ENCODE peak calls at places on chromosomes 16 and 17, in nine cellular contexts. G is fibroblast of pulmonary artery; A is activated naive CD4-positive, alpha-beta T cell; D is esophagus squamous epithelium; H is amygdala; S is fibroblast of the conjunctiva; V is nucleus accumbens; L is CD8-positive, alpha-beta memory T cell; R is tibial artery. P is an unnamed sample.

GRCh38 chr17:29838961-29839360 is 91.1 kb downstream of the SSH2 start:
- DNase-seq in H (no peak), S (no peak), R (no peak), G (peak), A (no peak), V (no peak), D (no peak), L (no peak), P (no peak)

GRCh38 chr17:79224476-79224875 is 149.9 kb downstream of the ENGASE start:
- DNase-seq in V (no peak), A (no peak), D (no peak), H (no peak), L (no peak), R (no peak), G (no peak), S (no peak), P (no peak)

GRCh38 chr17:38815576-38816193 is 9.4 kb downstream of the CWC25 start:
- DNase-seq in R (no peak), S (no peak), L (no peak), D (no peak), V (no peak), H (no peak), A (no peak), G (peak), P (no peak)

GRCh38 chr17:63930951-63931575 is 1.1 kb downstream of the CD79B start:
- DNase-seq in V (no peak), H (no peak), A (no peak), G (no peak), R (peak), S (no peak), D (no peak), L (peak), P (no peak)

GRCh38 chr17:50583636-50584035 is 23.1 kb downstream of the CACNA1G start:
- DNase-seq in D (no peak), G (no peak), S (no peak), L (no peak), R (no peak), H (no peak), A (no peak), V (no peak), P (no peak)

GRCh38 chr16:87540072-87540976 is 47.5 kb upstream of the ZCCHC14 start:
- DNase-seq in A (no peak), G (no peak), L (peak), V (no peak), R (no peak), D (no peak), S (no peak), H (no peak), P (no peak)

GRCh38 chr17:28807925-28808641 is 34.5 kb downstream of the FAM222B start:
- DNase-seq in H (no peak), S (peak), L (no peak), D (no peak), R (no peak), G (peak), V (no peak), A (no peak), P (no peak)

GRCh38 chr17:81200695-81201580 is 21.8 kb downstream of the CEP131 start:
- DNase-seq in R (no peak), G (peak), D (no peak), L (no peak), V (no peak), H (peak), A (no peak), S (peak), P (no peak)

GRCh38 chr16:2818278-2818876 is 1.3 kb downstream of the PRSS21 start:
- DNase-seq in H (no peak), V (no peak), A (no peak), R (peak), G (no peak), D (no peak), S (no peak), L (peak), P (no peak)

GRCh38 chr16:72878301-72879269 is 169.3 kb downstream of the ZFHX3 start:
- DNase-seq in V (no peak), R (peak), H (no peak), G (peak), S (no peak), D (no peak), L (no peak), A (no peak), P (no peak)

GRCh38 chr17:42010898-42011516 is 6.2 kb downstream of the DNAJC7 start:
- DNase-seq in A (no peak), G (peak), L (no peak), V (no peak), S (no peak), R (no peak), H (no peak), D (no peak), P (no peak)

GRCh38 chr17:51147641-51148040 is 5.7 kb upstream of the NME1 start:
- DNase-seq in H (no peak), V (no peak), R (no peak), D (no peak), L (no peak), S (no peak), G (no peak), A (no peak), P (no peak)

GRCh38 chr17:58516644-58517377 is 2.4 kb upstream of the MTMR4 start:
- DNase-seq in V (no peak), R (no peak), G (no peak), A (no peak), S (no peak), D (no peak), H (no peak), L (no peak), P (no peak)

GRCh38 chr17:29590979-29591736 is 1.7 kb upstream of the GIT1 start:
- DNase-seq in L (no peak), R (no peak), A (no peak), H (no peak), D (no peak), V (no peak), S (no peak), G (peak), P (no peak)

GRCh38 chr17:81241648-81242420 is 2.7 kb downstream of the NDUFAF8 start:
- DNase-seq in D (no peak), S (peak), H (no peak), G (peak), A (peak), R (no peak), V (no peak), L (peak), P (no peak)

GRCh38 chr16:31094088-31094423 is 541 bp downstream of the VKORC1 start:
- DNase-seq in R (no peak), A (no peak), D (no peak), V (no peak), S (no peak), G (no peak), H (no peak), L (no peak), P (no peak)

GRCh38 chr16:732936-733335 is 6.0 kb downstream of the HAGHL start:
- DNase-seq in A (no peak), G (no peak), R (peak), S (no peak), H (no peak), L (no peak), D (no peak), V (peak), P (no peak)

GRCh38 chr16:592518-593306 is 2.8 kb downstream of the RAB40C start:
- DNase-seq in A (no peak), V (peak), G (peak), D (no peak), L (no peak), H (peak), R (no peak), S (no peak), P (no peak)

GRCh38 chr16:75377971-75378386 is 55.3 kb downstream of the CFDP1 start:
- DNase-seq in L (no peak), D (no peak), R (no peak), V (peak), A (no peak), H (peak), G (peak), S (peak), P (no peak)

GRCh38 chr17:45299311-45299710 is 17.5 kb downstream of the MAP3K14 start:
- DNase-seq in D (no peak), R (no peak), G (no peak), A (no peak), H (peak), S (no peak), L (no peak), V (no peak), P (no peak)

GRCh38 chr17:64081802-64082799 is 47.8 kb downstream of the ERN1 start:
- DNase-seq in R (no peak), S (peak), H (no peak), L (peak), D (no peak), G (peak), V (no peak), A (no peak), P (no peak)

GRCh38 chr17:56908061-56908542 is 5.7 kb downstream of the TRIM25 start:
- DNase-seq in H (no peak), A (no peak), R (peak), S (no peak), L (no peak), D (no peak), G (no peak), V (no peak), P (no peak)

GRCh38 chr16:3988824-3989223 is 108.3 kb upstream of the CREBBP start:
- DNase-seq in S (no peak), A (no peak), G (no peak), H (no peak), D (no peak), L (no peak), V (no peak), R (no peak), P (no peak)

GRCh38 chr17:9229160-9229825 is 208.0 kb downstream of the NTN1 start:
- DNase-seq in A (no peak), D (no peak), V (no peak), L (no peak), H (no peak), R (no peak), G (no peak), S (no peak), P (no peak)

GRCh38 chr17:81484195-81484979 is 28.2 kb downstream of the ACTG1 start:
- DNase-seq in H (peak), V (peak), D (peak), G (peak), S (peak), R (peak), A (peak), L (peak), P (peak)

GRCh38 chr17:39671651-39672521 is 3.6 kb downstream of the PNMT start:
- DNase-seq in A (no peak), V (no peak), H (no peak), G (peak), L (peak), R (peak), D (no peak), S (no peak), P (no peak)

GRCh38 chr16:3321802-3322201 is 16.5 kb downstream of the ZNF75A start:
- DNase-seq in S (no peak), A (no peak), G (no peak), H (no peak), D (no peak), L (no peak), R (no peak), V (no peak), P (no peak)

GRCh38 chr16:50006954-50007353 is 18.1 kb upstream of the CNEP1R1 start:
- DNase-seq in V (no peak), D (no peak), S (no peak), A (no peak), H (no peak), R (no peak), L (no peak), G (no peak), P (no peak)

GRCh38 chr17:57995076-57995956 is 7.3 kb upstream of the VEZF1 start:
- DNase-seq in R (peak), H (peak), V (peak), L (peak), S (peak), G (peak), A (peak), D (no peak), P (peak)

GRCh38 chr17:40112718-40113109 is 9.1 kb upstream of the MSL1 start:
- DNase-seq in R (peak), A (no peak), S (no peak), H (no peak), G (no peak), L (no peak), V (no peak), D (no peak), P (no peak)